ENCODE peak calls at places on chromosomes 13 and 19, in four cellular contexts. One of them, this sample, is unnamed.
A peak's percentile ranks its signal among the peaks of the same experiment; 100 is the strongest.

GRCh38 chr13:61030445-61030844 is 385.2 kb downstream of the PCDH20 start:
- DNase-seq in A549: no peak
- DNase-seq in H9: no peak
- DNase-seq in K562: no peak
- DNase-seq in this sample: no peak

GRCh38 chr13:33931397-33931987 is 113.5 kb downstream of the RFC3 start:
- DNase-seq in A549: peak; percentile 1
- DNase-seq in H9: no peak
- DNase-seq in K562: peak; percentile 12
- DNase-seq in this sample: peak; percentile 73

GRCh38 chr19:29731331-29731850 is 16.3 kb upstream of the C19orf12 start:
- DNase-seq in H9: no peak
- DNase-seq in K562: no peak
- DNase-seq in A549: no peak
- DNase-seq in this sample: no peak

GRCh38 chr19:6062274-6062673 is 48.0 kb downstream of the RFX2 start:
- DNase-seq in H9: no peak
- DNase-seq in A549: no peak
- DNase-seq in K562: no peak
- DNase-seq in this sample: no peak

GRCh38 chr13:64471916-64472315 is 2758.2 kb downstream of the PCDH9 start:
- DNase-seq in A549: peak; percentile 11
- DNase-seq in K562: no peak
- DNase-seq in H9: no peak
- DNase-seq in this sample: no peak

GRCh38 chr13:42367836-42368235 is 95.9 kb downstream of the AKAP11 start:
- DNase-seq in A549: no peak
- DNase-seq in K562: no peak
- DNase-seq in H9: no peak
- DNase-seq in this sample: no peak

GRCh38 chr13:91381371-91381770 is 17.1 kb upstream of the GPC5 start:
- DNase-seq in H9: no peak
- DNase-seq in K562: no peak
- DNase-seq in A549: no peak
- DNase-seq in this sample: peak; percentile 65

GRCh38 chr19:42076375-42076944 is 494 bp downstream of the ZNF574 start:
- DNase-seq in A549: peak; percentile 58
- DNase-seq in K562: no peak
- DNase-seq in H9: no peak
- DNase-seq in this sample: peak; percentile 65

GRCh38 chr19:2575734-2576481 is 100.0 kb downstream of the GADD45B start:
- DNase-seq in H9: no peak
- DNase-seq in A549: no peak
- DNase-seq in K562: no peak
- DNase-seq in this sample: no peak

GRCh38 chr13:21005193-21005592 is 56.2 kb downstream of the LATS2 start:
- DNase-seq in H9: no peak
- DNase-seq in K562: no peak
- DNase-seq in A549: no peak
- DNase-seq in this sample: no peak

GRCh38 chr13:42794572-42795275 is 13.3 kb downstream of the FAM216B start:
- DNase-seq in K562: no peak
- DNase-seq in H9: no peak
- DNase-seq in A549: no peak
- DNase-seq in this sample: no peak

GRCh38 chr19:45598267-45599011 is 3.6 kb downstream of the GPR4 start:
- DNase-seq in A549: no peak
- DNase-seq in H9: no peak
- DNase-seq in K562: no peak
- DNase-seq in this sample: peak; percentile 24

GRCh38 chr19:45600340-45600885 is 1.6 kb downstream of the GPR4 start:
- DNase-seq in H9: no peak
- DNase-seq in A549: no peak
- DNase-seq in K562: no peak
- DNase-seq in this sample: no peak

GRCh38 chr19:45599286-45599685 is 2.7 kb downstream of the GPR4 start:
- DNase-seq in H9: no peak
- DNase-seq in K562: no peak
- DNase-seq in A549: no peak
- DNase-seq in this sample: no peak

GRCh38 chr19:45601524-45602522 is at the start of gene GPR4:
- DNase-seq in K562: peak; percentile 85
- DNase-seq in A549: no peak
- DNase-seq in H9: peak; percentile 81
- DNase-seq in this sample: no peak

DNA sequence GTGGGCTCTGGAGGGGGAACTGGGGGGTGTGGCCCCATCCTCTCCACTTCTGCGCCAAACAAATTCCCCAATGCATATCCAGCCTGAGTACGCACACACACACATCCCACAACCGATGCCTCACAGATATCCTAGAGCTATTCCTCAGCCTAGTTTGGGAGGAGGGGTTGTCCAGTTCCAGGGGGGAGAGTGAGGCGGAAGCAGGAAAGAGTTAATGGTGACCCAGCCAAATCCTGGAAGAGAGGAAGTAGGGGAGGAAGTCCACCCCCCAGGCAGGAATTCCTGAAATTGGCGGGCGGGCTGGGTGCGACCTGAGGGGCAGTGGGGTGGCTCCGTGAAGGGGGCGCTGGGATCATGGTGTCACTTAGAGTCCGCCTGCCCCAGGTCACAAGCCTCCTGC is 897 bp downstream of the GPR4 start:
- DNase-seq in K562: no peak
- DNase-seq in H9: no peak
- DNase-seq in A549: no peak
- DNase-seq in this sample: no peak
- H3K4me2 ChIP-seq in K562: no peak overlapping the region
- H3K4me2 ChIP-seq in H9: peak overlapping the region; percentile 40
- H3K4me2 ChIP-seq in A549: no peak overlapping the region
- H3K4me2 ChIP-seq in this sample: no peak overlapping the region

GRCh38 chr13:44331912-44332840 is 41.4 kb upstream of the SERP2 start:
- DNase-seq in H9: no peak
- DNase-seq in K562: no peak
- DNase-seq in A549: no peak
- DNase-seq in this sample: no peak
- H3K27ac ChIP-seq in H9: no peak overlapping the region
- H3K27ac ChIP-seq in K562: no peak overlapping the region
- H3K27ac ChIP-seq in A549: peak overlapping the region; percentile 54
- H3K27ac ChIP-seq in this sample: no peak overlapping the region

GRCh38 chr19:33290082-33290815 is 12.1 kb downstream of the CEBPA start:
- DNase-seq in H9: no peak
- DNase-seq in K562: no peak
- DNase-seq in A549: no peak
- DNase-seq in this sample: no peak
- H3K4me1 ChIP-seq in H9: no peaks in the 10 kb centered on the region
- H3K4me1 ChIP-seq in K562: peaks cover 16% of the 10 kb centered on the region
- H3K4me1 ChIP-seq in A549: peaks cover 42% of the 10 kb centered on the region
- H3K4me1 ChIP-seq in this sample: no peaks in the 10 kb centered on the region

GRCh38 chr19:4538601-4538954 is 1.3 kb downstream of the LRG1 start:
- DNase-seq in A549: no peak
- DNase-seq in H9: no peak
- DNase-seq in K562: no peak
- DNase-seq in this sample: no peak

GRCh38 chr19:4541114-4541805 is 1.4 kb upstream of the LRG1 start:
- DNase-seq in H9: no peak
- DNase-seq in K562: no peak
- DNase-seq in A549: no peak
- DNase-seq in this sample: no peak

GRCh38 chr19:4539697-4540581 is at the start of gene LRG1:
- DNase-seq in H9: no peak
- DNase-seq in K562: peak; percentile 89
- DNase-seq in A549: no peak
- DNase-seq in this sample: peak; percentile 50

GRCh38 chr19:4537953-4538600 is 1.8 kb downstream of the LRG1 start:
- DNase-seq in H9: peak; percentile 64
- DNase-seq in K562: no peak
- DNase-seq in A549: no peak
- DNase-seq in this sample: no peak

GRCh38 chr19:4539169-4539696 is 603 bp downstream of the LRG1 start:
- DNase-seq in A549: no peak
- DNase-seq in K562: no peak
- DNase-seq in H9: no peak
- DNase-seq in this sample: no peak
- H3K4me2 ChIP-seq in A549: no peak overlapping the region
- H3K4me2 ChIP-seq in K562: peak overlapping the region; percentile 92
- H3K4me2 ChIP-seq in H9: no peak overlapping the region
- H3K4me2 ChIP-seq in this sample: no peak overlapping the region

DNA sequence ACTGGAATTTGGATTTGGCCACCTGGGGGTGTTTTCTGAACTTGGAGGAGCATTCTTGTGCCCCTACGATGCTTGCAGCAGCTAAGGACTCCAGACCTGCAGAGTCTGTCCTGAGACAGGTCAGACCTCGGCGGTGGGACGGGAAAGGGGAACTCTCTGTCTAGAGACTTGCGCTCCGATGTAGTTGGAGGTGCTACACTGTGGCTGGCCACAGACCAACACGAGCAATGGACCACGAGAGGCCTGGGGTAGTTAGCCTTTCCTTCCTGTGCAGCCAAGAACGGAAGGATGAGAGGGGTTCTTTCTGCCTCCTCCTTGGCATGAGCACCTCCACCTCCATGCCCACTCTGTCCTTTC is 5.9 kb upstream of the GRAMD1A start:
- DNase-seq in H9: no peak
- DNase-seq in A549: no peak
- DNase-seq in K562: no peak
- DNase-seq in this sample: no peak
- H3K27ac ChIP-seq in H9: no peak overlapping the region
- H3K27ac ChIP-seq in A549: peak overlapping the region; percentile 94
- H3K27ac ChIP-seq in K562: no peak overlapping the region
- H3K27ac ChIP-seq in this sample: no peak overlapping the region

GRCh38 chr19:11191273-11191755 is 6.0 kb downstream of the KANK2 start:
- DNase-seq in A549: peak; percentile 67
- DNase-seq in K562: peak; percentile 82
- DNase-seq in H9: no peak
- DNase-seq in this sample: peak; percentile 75

GRCh38 chr19:11187409-11187808 is 9.9 kb downstream of the KANK2 start:
- DNase-seq in A549: no peak
- DNase-seq in H9: no peak
- DNase-seq in K562: no peak
- DNase-seq in this sample: no peak

GRCh38 chr19:11191934-11192333 is 5.4 kb downstream of the KANK2 start:
- DNase-seq in H9: no peak
- DNase-seq in A549: no peak
- DNase-seq in K562: no peak
- DNase-seq in this sample: peak; percentile 96

GRCh38 chr19:11192957-11193939 is 4.1 kb downstream of the KANK2 start:
- DNase-seq in K562: no peak
- DNase-seq in A549: no peak
- DNase-seq in H9: no peak
- DNase-seq in this sample: no peak

GRCh38 chr19:11190501-11190900 is 6.8 kb downstream of the KANK2 start:
- DNase-seq in A549: no peak
- DNase-seq in H9: no peak
- DNase-seq in K562: no peak
- DNase-seq in this sample: peak; percentile 75
- H3K4me1 ChIP-seq in A549: peaks cover 30% of the 10 kb centered on the region
- H3K4me1 ChIP-seq in H9: no peaks in the 10 kb centered on the region
- H3K4me1 ChIP-seq in K562: peaks cover 49% of the 10 kb centered on the region
- H3K4me1 ChIP-seq in this sample: peaks cover 98% of the 10 kb centered on the region

GRCh38 chr13:113657851-113658741 is at the start of gene ATP4B:
- DNase-seq in H9: no peak
- DNase-seq in A549: no peak
- DNase-seq in K562: no peak
- DNase-seq in this sample: no peak
- H3K4me2 ChIP-seq in H9: no peak within 1 kb of the TSS
- H3K4me2 ChIP-seq in A549: no peak within 1 kb of the TSS
- H3K4me2 ChIP-seq in K562: no peak within 1 kb of the TSS
- H3K4me2 ChIP-seq in this sample: no peak within 1 kb of the TSS

GRCh38 chr19:15378529-15379082 is 981 bp downstream of the AKAP8 start:
- DNase-seq in K562: peak; percentile 15
- DNase-seq in H9: no peak
- DNase-seq in A549: peak; percentile 18
- DNase-seq in this sample: peak; percentile 73

GRCh38 chr19:15379996-15380647 is 535 bp upstream of the AKAP8 start:
- DNase-seq in H9: peak; percentile 89
- DNase-seq in A549: peak; percentile 35
- DNase-seq in K562: peak; percentile 63
- DNase-seq in this sample: peak; percentile 46

GRCh38 chr19:15379083-15379995 is at the start of gene AKAP8:
- DNase-seq in H9: peak; percentile 99
- DNase-seq in A549: peak; percentile 92
- DNase-seq in K562: peak; percentile 98
- DNase-seq in this sample: peak; percentile 99

GRCh38 chr19:15381429-15381828 is 1.8 kb upstream of the AKAP8 start:
- DNase-seq in H9: no peak
- DNase-seq in K562: no peak
- DNase-seq in A549: no peak
- DNase-seq in this sample: no peak

GRCh38 chr19:15381864-15382263 is 2.3 kb upstream of the AKAP8 start:
- DNase-seq in H9: no peak
- DNase-seq in K562: no peak
- DNase-seq in A549: no peak
- DNase-seq in this sample: no peak
- H3K27ac ChIP-seq in H9: no peak overlapping the region
- H3K27ac ChIP-seq in K562: no peak overlapping the region
- H3K27ac ChIP-seq in A549: no peak overlapping the region
- H3K27ac ChIP-seq in this sample: no peak overlapping the region

GRCh38 chr19:540867-541637 is 2.8 kb upstream of the GZMM start:
- DNase-seq in K562: no peak
- DNase-seq in A549: no peak
- DNase-seq in H9: peak; percentile 27
- DNase-seq in this sample: no peak
- H3K4me1 ChIP-seq in K562: peaks cover 52% of the 10 kb centered on the region
- H3K4me1 ChIP-seq in A549: no peaks in the 10 kb centered on the region
- H3K4me1 ChIP-seq in H9: no peaks in the 10 kb centered on the region
- H3K4me1 ChIP-seq in this sample: no peaks in the 10 kb centered on the region

GRCh38 chr19:48793271-48793670 is 17.6 kb downstream of the BCAT2 start:
- DNase-seq in K562: no peak
- DNase-seq in H9: no peak
- DNase-seq in A549: no peak
- DNase-seq in this sample: no peak

GRCh38 chr19:48795055-48795854 is 15.6 kb downstream of the BCAT2 start:
- DNase-seq in K562: peak; percentile 90
- DNase-seq in A549: peak; percentile 98
- DNase-seq in H9: peak; percentile 94
- DNase-seq in this sample: peak; percentile 93

GRCh38 chr19:48795855-48796142 is 15.0 kb downstream of the BCAT2 start:
- DNase-seq in H9: no peak
- DNase-seq in A549: no peak
- DNase-seq in K562: peak; percentile 10
- DNase-seq in this sample: no peak

GRCh38 chr19:48796468-48797083 is 14.3 kb downstream of the BCAT2 start:
- DNase-seq in H9: no peak
- DNase-seq in A549: no peak
- DNase-seq in K562: peak; percentile 10
- DNase-seq in this sample: no peak

DNA sequence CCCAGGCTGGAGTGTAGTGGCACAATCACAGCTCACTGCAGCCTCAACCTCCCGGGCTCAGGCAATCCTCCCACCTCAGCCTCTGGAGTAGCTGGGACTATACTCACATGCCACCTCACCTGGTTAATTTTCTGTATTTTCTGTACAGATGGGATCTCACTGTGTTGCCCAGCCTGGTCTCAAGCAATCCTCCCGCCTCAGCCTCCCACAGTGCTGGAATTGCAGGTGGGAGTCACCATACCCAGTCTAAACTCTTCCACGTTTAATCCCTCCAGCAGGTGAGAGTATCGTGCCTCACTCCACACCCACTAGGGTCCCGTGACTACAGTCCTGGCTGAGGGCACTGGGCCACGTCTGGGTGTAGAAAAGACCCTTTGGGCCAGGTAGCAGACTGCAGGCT is 16.5 kb downstream of the BCAT2 start:
- DNase-seq in A549: no peak
- DNase-seq in K562: no peak
- DNase-seq in H9: no peak
- DNase-seq in this sample: no peak
- H3K4me2 ChIP-seq in A549: peak overlapping the region; percentile 78
- H3K4me2 ChIP-seq in K562: no peak overlapping the region
- H3K4me2 ChIP-seq in H9: no peak overlapping the region
- H3K4me2 ChIP-seq in this sample: no peak overlapping the region